ENCODE peak calls at places on chromosomes 13 and 19, in ten cellular contexts. R, V, O, M, A, D, K, T, N and Z are unnamed samples.

GRCh38 chr19:40363128-40363527 is 14.6 kb downstream of the PLD3 start:
- DNase-seq in R (no peak), V (peak), O (no peak), M (no peak), A (no peak), D (no peak), K (no peak), T (no peak), N (no peak), Z (no peak)

GRCh38 chr13:79338343-79338742 is 67.7 kb downstream of the RBM26 start:
- DNase-seq in R (no peak), V (no peak), O (no peak), M (no peak), A (no peak), D (no peak), K (no peak), T (no peak), N (no peak), Z (no peak)

GRCh38 chr13:32746474-32746873 is 160.2 kb downstream of the PDS5B start:
- DNase-seq in R (no peak), V (no peak), O (no peak), M (no peak), A (no peak), D (no peak), K (no peak), T (peak), N (no peak), Z (no peak)

GRCh38 chr13:27200413-27201066 is 28.9 kb upstream of the USP12 start:
- DNase-seq in R (no peak), V (no peak), O (no peak), M (no peak), A (no peak), D (no peak), K (no peak), T (no peak), N (no peak), Z (no peak)

GRCh38 chr19:53424968-53425597 is 6.7 kb upstream of the ZNF761 start:
- DNase-seq in R (peak), V (peak), O (peak), M (peak), A (peak), D (peak), K (peak), T (peak), N (peak), Z (peak)

GRCh38 chr19:42075364-42075615 is 676 bp upstream of the ZNF574 start:
- DNase-seq in R (no peak), V (no peak), O (no peak), M (no peak), A (no peak), D (no peak), K (no peak), T (no peak), N (no peak), Z (no peak)

GRCh38 chr13:25292301-25292700 is 5.0 kb upstream of the MTMR6 start:
- DNase-seq in R (no peak), V (peak), O (no peak), M (no peak), A (no peak), D (no peak), K (peak), T (peak), N (peak), Z (no peak)

GRCh38 chr19:3986260-3987041 is 1.2 kb upstream of the EEF2 start:
- DNase-seq in R (no peak), V (peak), O (peak), M (no peak), A (no peak), D (no peak), K (peak), T (peak), N (peak), Z (no peak)

GRCh38 chr13:107753286-107753685 is 462.1 kb downstream of the LIG4 start:
- DNase-seq in R (no peak), V (peak), O (no peak), M (no peak), A (no peak), D (no peak), K (no peak), T (no peak), N (no peak), Z (no peak)

GRCh38 chr13:79075703-79076102 is 330.4 kb downstream of the RBM26 start:
- DNase-seq in R (no peak), V (no peak), O (no peak), M (no peak), A (no peak), D (no peak), K (no peak), T (no peak), N (no peak), Z (no peak)

GRCh38 chr13:43102304-43102703 is 78.9 kb downstream of the DNAJC15 start:
- DNase-seq in R (no peak), V (no peak), O (no peak), M (no peak), A (no peak), D (no peak), K (no peak), T (no peak), N (no peak), Z (no peak)

GRCh38 chr19:51339687-51340656 is 2.0 kb downstream of the VSIG10L start:
- DNase-seq in R (peak), V (peak), O (peak), M (peak), A (peak), D (no peak), K (peak), T (peak), N (peak), Z (peak)
- H3K27ac ChIP-seq in R (peak), V (peak), O (peak), M (peak), A (peak), D (peak), K (no peak), T (peak), N (peak), Z (peak)

GRCh38 chr13:85719749-85720148 is 79.5 kb downstream of the SLITRK6 start:
- DNase-seq in R (no peak), V (no peak), O (no peak), M (no peak), A (no peak), D (no peak), K (no peak), T (no peak), N (no peak), Z (no peak)
- H3K27ac ChIP-seq in R (no peak), V (no peak), O (no peak), M (no peak), A (no peak), D (no peak), K (no peak), T (no peak), N (no peak), Z (no peak)

GRCh38 chr19:14150041-14150769 is 13.8 kb upstream of the ASF1B start:
- DNase-seq in R (no peak), V (no peak), O (no peak), M (no peak), A (no peak), D (no peak), K (no peak), T (no peak), N (no peak), Z (no peak)
- H3K27ac ChIP-seq in R (peak), V (peak), O (peak), M (peak), A (peak), D (no peak), K (no peak), T (no peak), N (peak), Z (no peak)

GRCh38 chr19:34319230-34319585 is 45.8 kb upstream of the GPI start:
- DNase-seq in R (no peak), V (no peak), O (no peak), M (no peak), A (no peak), D (no peak), K (no peak), T (no peak), N (no peak), Z (no peak)
- H3K27ac ChIP-seq in R (peak), V (no peak), O (no peak), M (no peak), A (no peak), D (no peak), K (no peak), T (no peak), N (no peak), Z (no peak)

GRCh38 chr19:15318241-15318691 is 14.1 kb downstream of the BRD4 start:
- DNase-seq in R (no peak), V (no peak), O (peak), M (no peak), A (no peak), D (no peak), K (no peak), T (no peak), N (no peak), Z (no peak)
- H3K27ac ChIP-seq in R (peak), V (peak), O (peak), M (peak), A (no peak), D (no peak), K (peak), T (peak), N (peak), Z (no peak)

DNA sequence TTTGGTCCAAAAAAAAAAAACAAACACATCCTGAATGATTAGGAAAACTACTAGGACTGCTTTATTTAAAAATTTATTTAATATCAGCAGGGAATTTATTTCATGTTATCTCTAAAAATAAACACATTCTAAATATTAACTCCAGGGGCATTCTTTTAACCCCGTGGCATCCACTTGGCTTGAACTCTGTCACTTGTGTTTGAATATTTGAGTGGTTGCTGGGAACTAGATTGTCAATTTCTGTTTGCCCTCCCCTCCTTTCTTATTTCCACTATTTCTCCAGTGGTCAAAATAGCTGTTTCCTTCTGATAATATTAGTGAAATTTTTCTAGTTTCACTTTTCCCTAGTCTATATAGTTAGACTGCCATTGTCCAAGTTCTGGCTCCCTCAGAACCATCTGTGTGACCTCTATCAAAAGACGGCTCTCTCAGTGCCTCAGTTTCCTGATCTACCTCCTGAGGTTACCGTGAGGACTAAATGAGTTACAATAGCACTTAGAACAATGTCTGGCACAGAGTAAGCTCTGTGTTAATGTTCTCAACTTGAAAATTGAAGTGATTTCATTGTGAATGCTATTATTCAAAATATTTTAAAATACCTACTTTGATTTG is 107.3 kb downstream of the FGF14 start:
- DNase-seq in R (no peak), V (no peak), O (no peak), M (no peak), A (no peak), D (no peak), K (no peak), T (no peak), N (no peak), Z (no peak)
- H3K27ac ChIP-seq in R (no peak), V (no peak), O (no peak), M (no peak), A (peak), D (no peak), K (no peak), T (no peak), N (no peak), Z (peak)

DNA sequence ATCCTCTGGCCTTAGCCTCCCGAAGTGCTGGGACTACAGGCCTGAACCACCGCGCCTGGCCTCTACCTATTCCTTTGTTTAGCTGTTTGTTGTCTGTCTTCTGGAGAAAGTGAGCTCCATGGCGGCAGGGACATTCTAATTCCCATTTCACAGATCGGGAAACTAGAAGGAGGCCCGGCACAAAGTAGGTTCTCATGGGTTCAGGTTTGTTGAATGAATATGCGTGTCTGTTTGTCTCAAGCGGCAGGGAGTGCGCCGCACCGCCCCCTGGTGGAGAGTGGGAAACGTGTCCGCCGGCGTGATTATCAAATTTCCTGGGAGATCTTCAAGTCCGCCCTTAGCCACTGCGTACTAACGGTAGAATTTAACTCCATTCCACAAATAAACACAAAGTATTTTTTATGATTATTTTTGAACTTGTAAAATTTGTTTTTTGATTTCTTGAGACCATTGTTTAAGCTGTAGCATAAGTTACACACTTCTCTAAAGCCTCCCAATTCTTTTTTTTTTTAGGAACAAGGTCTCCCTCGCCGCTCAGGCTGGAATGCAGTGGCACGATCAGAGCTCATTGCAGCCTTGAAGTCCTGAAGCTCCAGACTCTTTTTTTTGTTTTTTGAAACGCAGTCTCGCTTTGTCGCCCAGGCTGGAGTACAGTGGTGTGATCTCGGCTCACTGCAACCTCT is 8.9 kb upstream of the CCDC9 start:
- DNase-seq in R (no peak), V (peak), O (peak), M (peak), A (peak), D (no peak), K (peak), T (peak), N (peak), Z (peak)
- H3K27ac ChIP-seq in R (no peak), V (no peak), O (no peak), M (no peak), A (no peak), D (peak), K (no peak), T (no peak), N (no peak), Z (no peak)